ENCODE peak calls at places on chromosomes 16 and 17, in four cellular contexts. Y is dorsolateral prefrontal cortex, S is ecto neural progenitor cell, T is sigmoid colon. L is an unnamed sample.

GRCh38 chr16:19001788-19002187 is 18.1 kb downstream of the TMC7 start:
- DNase-seq in Y (no peak), S (no peak), T (no peak), L (peak)

GRCh38 chr17:19311421-19312215 is 50.9 kb downstream of the B9D1 start:
- DNase-seq in Y (no peak), S (no peak), T (peak), L (peak)

GRCh38 chr17:70313031-70313430 is 143.7 kb downstream of the KCNJ2 start:
- DNase-seq in Y (no peak), S (no peak), T (no peak), L (peak)

GRCh38 chr16:52469775-52470174 is 77.2 kb downstream of the TOX3 start:
- DNase-seq in Y (no peak), S (no peak), T (no peak), L (peak)

GRCh38 chr16:57388359-57389086 is 16.0 kb upstream of the CCL17 start:
- DNase-seq in Y (no peak), S (no peak), T (no peak), L (no peak)

GRCh38 chr17:55420067-55420775 is 1.4 kb downstream of the MMD start:
- DNase-seq in Y (no peak), S (no peak), T (no peak), L (no peak)

GRCh38 chr17:61795546-61795945 is 67.8 kb downstream of the BRIP1 start:
- DNase-seq in Y (no peak), S (no peak), T (no peak), L (no peak)

GRCh38 chr16:62035115-62036092 is 834 bp downstream of the CDH8 start:
- DNase-seq in Y (peak), S (peak), T (no peak), L (no peak)

L was measured in cardiac fibroblast.